ENCODE peak calls at places on chromosomes 11 and 22, in six cellular contexts. T, R, E, O, S and Z are unnamed samples.

GRCh38 chr22:38868286-38868721 is 3.7 kb downstream of the CBX6 start:
- DNase-seq in E (no peak), S (no peak), T (peak; percentile 22), R (no peak), O (no peak), Z (no peak)

GRCh38 chr11:75468534-75469340 is 35.7 kb upstream of the KLHL35 start:
- DNase-seq in E (no peak), O (peak; percentile 33), S (no peak), R (no peak), T (no peak), Z (no peak)

GRCh38 chr11:106070606-106071005 is 6.5 kb downstream of the KBTBD3 start:
- DNase-seq in O (no peak), S (no peak), E (no peak), R (no peak), T (no peak), Z (no peak)

GRCh38 chr11:28342704-28343103 is 234.5 kb downstream of the METTL15 start:
- DNase-seq in S (no peak), R (no peak), T (no peak), E (no peak), O (no peak), Z (peak; percentile 36)

GRCh38 chr11:22671751-22672150 is 5.3 kb downstream of the GAS2 start:
- DNase-seq in E (no peak), T (no peak), R (no peak), S (no peak), O (no peak), Z (peak; percentile 50)

GRCh38 chr11:129442171-129442570 is 66.5 kb downstream of the BARX2 start:
- DNase-seq in O (no peak), R (no peak), E (no peak), T (no peak), S (no peak), Z (no peak)

GRCh38 chr11:97445561-97445960 is 1055.7 kb downstream of the JRKL start:
- DNase-seq in T (no peak), O (no peak), E (no peak), S (no peak), R (no peak), Z (no peak)

GRCh38 chr22:47623056-47623739 is 860.7 kb downstream of the TBC1D22A start:
- DNase-seq in S (no peak), T (peak; percentile 31), R (no peak), E (no peak), O (no peak), Z (no peak)

GRCh38 chr11:36499325-36499724 is 10.7 kb downstream of the TRAF6 start:
- DNase-seq in E (no peak), O (no peak), S (no peak), T (no peak), R (no peak), Z (no peak)

GRCh38 chr11:12674936-12675696 is 895 bp downstream of the TEAD1 start:
- DNase-seq in O (peak; percentile 38), T (no peak), S (no peak), R (no peak), E (no peak), Z (no peak)

GRCh38 chr22:38923463-38924196 is 33.8 kb upstream of the APOBEC3A start:
- DNase-seq in O (peak; percentile 80), S (peak; percentile 34), R (no peak), T (peak; percentile 77), E (peak; percentile 83), Z (peak; percentile 30)

GRCh38 chr22:39117585-39118191 is 20.6 kb downstream of the APOBEC3H start:
- DNase-seq in S (no peak), O (peak; percentile 70), R (no peak), T (no peak), E (peak; percentile 42), Z (peak; percentile 53)

GRCh38 chr22:43226368-43226979 is 39.5 kb upstream of the TTLL12 start:
- DNase-seq in T (no peak), S (no peak), O (no peak), R (peak; percentile 73), E (no peak), Z (no peak)

GRCh38 chr11:17751558-17751957 is 17.0 kb downstream of the KCNC1 start:
- DNase-seq in O (no peak), S (no peak), E (no peak), R (no peak), T (no peak), Z (no peak)

GRCh38 chr22:36868546-36868945 is 7.7 kb downstream of the NCF4 start:
- DNase-seq in O (no peak), E (no peak), T (no peak), R (no peak), S (no peak), Z (no peak)

GRCh38 chr11:65593518-65594414 is 1.8 kb downstream of the KCNK7 start:
- DNase-seq in S (no peak), E (no peak), T (peak; percentile 78), R (no peak), O (no peak), Z (no peak)

GRCh38 chr11:47899801-47900200 is 51.7 kb upstream of the NUP160 start:
- DNase-seq in S (no peak), E (no peak), R (no peak), O (no peak), T (no peak), Z (no peak)

GRCh38 chr11:94134651-94135512 is 6.2 kb downstream of the PANX1 start:
- DNase-seq in O (peak; percentile 64), R (no peak), S (peak; percentile 69), E (peak; percentile 90), T (peak; percentile 62), Z (peak; percentile 91)

GRCh38 chr11:18566406-18566805 is 22.1 kb downstream of the UEVLD start:
- DNase-seq in T (no peak), R (no peak), O (no peak), E (no peak), S (no peak), Z (no peak)

GRCh38 chr11:61509058-61510029 is 795 bp downstream of the LRRC10B start:
- DNase-seq in T (no peak), R (no peak), E (peak; percentile 84), S (peak; percentile 19), O (peak; percentile 77), Z (peak; percentile 72)

GRCh38 chr11:67160872-67161783 is 42.1 kb downstream of the KDM2A start:
- DNase-seq in S (no peak), O (no peak), R (no peak), E (peak; percentile 27), T (no peak), Z (peak; percentile 31)

DNA sequence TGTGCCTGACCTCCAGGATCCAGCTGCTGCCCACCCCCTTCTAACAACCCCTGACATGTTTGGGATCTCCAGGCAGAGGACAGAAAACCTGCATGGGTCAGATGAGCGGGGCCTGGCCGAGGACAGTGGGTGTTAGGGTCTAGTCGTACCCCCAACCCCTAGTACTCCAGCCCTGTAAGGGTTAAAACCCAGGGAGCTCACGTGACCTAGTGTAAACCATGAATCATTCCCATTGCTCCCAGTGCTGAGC is 89.1 kb upstream of the CRYBB3 start:
- DNase-seq in O (no peak), E (no peak), R (no peak), S (no peak), T (no peak), Z (no peak)
- H3K4me3 ChIP-seq in O (peak overlapping the region; percentile 61), E (peak overlapping the region; percentile 57), R (peak overlapping the region; percentile 5), S (peak overlapping the region; percentile 21), T (no peak overlapping the region), Z (peak overlapping the region; percentile 34)

DNA sequence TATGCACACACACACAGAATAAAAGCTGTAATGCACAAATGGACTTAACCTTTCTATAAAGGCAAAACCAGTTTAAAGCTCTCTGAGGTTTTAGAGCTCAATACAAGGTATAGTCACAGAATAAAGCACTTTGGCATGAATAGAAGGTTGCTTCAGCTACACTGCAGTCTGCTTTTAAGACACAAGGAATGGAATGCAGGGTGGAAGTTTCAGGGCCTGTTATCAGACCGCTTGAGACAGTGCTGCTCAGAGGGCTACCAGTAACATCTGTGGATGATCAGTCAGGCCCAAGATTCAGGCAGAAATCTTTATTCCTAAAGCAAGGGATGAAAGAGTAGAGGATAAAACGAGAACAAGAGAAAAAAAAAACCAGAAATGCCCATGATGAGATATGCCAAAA is 46.7 kb downstream of the CD44 start:
- DNase-seq in T (no peak), S (no peak), R (no peak), E (no peak), O (no peak), Z (no peak)
- H3K36me3 ChIP-seq in T (peaks cover 93% of the 10 kb centered on the region), S (peaks cover 15% of the 10 kb centered on the region), R (no peaks in the 10 kb centered on the region), E (peaks cover 86% of the 10 kb centered on the region), O (peaks cover 63% of the 10 kb centered on the region), Z (peaks cover 28% of the 10 kb centered on the region)

GRCh38 chr22:26658161-26658560 is 773 bp downstream of the MIAT start:
- DNase-seq in S (no peak), T (no peak), R (no peak), O (no peak), E (no peak), Z (no peak)
- H3K4me3 ChIP-seq in S (peak overlapping the region; percentile 28), T (no peak overlapping the region), R (peak overlapping the region; percentile 44), O (peak overlapping the region; percentile 43), E (no peak overlapping the region), Z (no peak overlapping the region)

GRCh38 chr11:122786896-122787295 is 51.4 kb upstream of the CRTAM start:
- DNase-seq in S (no peak), O (no peak), R (no peak), E (peak; percentile 35), T (no peak), Z (peak; percentile 57)
- H3K36me3 ChIP-seq in S (peaks cover 9% of the 10 kb centered on the region), O (peaks cover 20% of the 10 kb centered on the region), R (no peaks in the 10 kb centered on the region), E (peaks cover 13% of the 10 kb centered on the region), T (no peaks in the 10 kb centered on the region), Z (no peaks in the 10 kb centered on the region)

GRCh38 chr11:73317373-73317772 is 9.3 kb downstream of the ARHGEF17 start:
- DNase-seq in S (no peak), R (no peak), T (no peak), O (peak; percentile 52), E (no peak), Z (no peak)
- H3K4me3 ChIP-seq in S (no peak overlapping the region), R (no peak overlapping the region), T (no peak overlapping the region), O (no peak overlapping the region), E (no peak overlapping the region), Z (no peak overlapping the region)

GRCh38 chr11:80621871-80622270 is 1181.0 kb upstream of the TENM4 start:
- DNase-seq in E (no peak), O (no peak), S (no peak), T (no peak), R (no peak), Z (peak; percentile 13)
- H3K36me3 ChIP-seq in E (no peaks in the 10 kb centered on the region), O (no peaks in the 10 kb centered on the region), S (no peaks in the 10 kb centered on the region), T (no peaks in the 10 kb centered on the region), R (no peaks in the 10 kb centered on the region), Z (no peaks in the 10 kb centered on the region)